ENCODE peak calls at places on chromosomes 6 and 20, in nine cellular contexts. F is activated CD4-positive, alpha-beta T cell treated with anti-CD3 and anti-CD28 coated beads, Interleukin-2, amount 50 U/mL, for 24 hours; G is B cell; K is anterior cingulate cortex; J is stimulated activated CD4-positive, alpha-beta T cell treated with anti-CD3 and anti-CD28 coated beads, Interleukin-4, amount 100 ng/mL, for 24 hours; D is activated T-cell treated with anti-CD3 and anti-CD28 coated beads, Interleukin-2, amount 50 U/mL, for 48 hours; V is SJSA1; P is choroid plexus epithelial cell; C is esophagus squamous epithelium. T is an unnamed sample.

GRCh38 chr6:57064809-57065208 is 18.3 kb downstream of the KIAA1586 start:
- DNase-seq in F (no peak), G (no peak), K (no peak), J (no peak), D (no peak), V (no peak), P (peak), C (no peak), T (no peak)

GRCh38 chr20:47300071-47300470 is 56.4 kb downstream of the ZMYND8 start:
- DNase-seq in F (no peak), G (no peak), K (no peak), J (no peak), D (no peak), V (no peak), P (peak), C (no peak), T (no peak)

GRCh38 chr6:142187209-142187608 is 40.1 kb downstream of the VTA1 start:
- DNase-seq in F (no peak), G (no peak), K (no peak), J (no peak), D (no peak), V (no peak), P (peak), C (no peak), T (no peak)

GRCh38 chr20:35791823-35792222 is 20.0 kb downstream of the PHF20 start:
- DNase-seq in F (no peak), G (no peak), K (no peak), J (no peak), D (no peak), V (no peak), P (peak), C (no peak), T (no peak)

GRCh38 chr6:85008311-85009015 is 244.1 kb upstream of the TBX18 start:
- DNase-seq in F (no peak), G (no peak), K (no peak), J (no peak), D (no peak), V (no peak), P (peak), C (no peak), T (no peak)

GRCh38 chr20:63124092-63124781 is 91.7 kb downstream of the YTHDF1 start:
- DNase-seq in F (no peak), G (no peak), K (no peak), J (no peak), D (no peak), V (no peak), P (no peak), C (no peak), T (no peak)

GRCh38 chr6:106056060-106056737 is 29.9 kb upstream of the PRDM1 start:
- DNase-seq in F (no peak), G (no peak), K (no peak), J (no peak), D (no peak), V (no peak), P (no peak), C (no peak), T (peak)

GRCh38 chr6:156080371-156080770 is 624.7 kb upstream of the NOX3 start:
- DNase-seq in F (no peak), G (no peak), K (no peak), J (no peak), D (no peak), V (no peak), P (no peak), C (no peak), T (no peak)

GRCh38 chr6:108942556-108943492 is 94.6 kb downstream of the ARMC2 start:
- DNase-seq in F (no peak), G (no peak), K (no peak), J (peak), D (no peak), V (no peak), P (no peak), C (no peak), T (no peak)

GRCh38 chr6:147022041-147022440 is 182.2 kb upstream of the STXBP5 start:
- DNase-seq in F (no peak), G (no peak), K (no peak), J (no peak), D (no peak), V (no peak), P (peak), C (no peak), T (no peak)

GRCh38 chr6:159116343-159116742 is 52.9 kb upstream of the FNDC1 start:
- DNase-seq in F (no peak), G (peak), K (no peak), J (no peak), D (peak), V (no peak), P (no peak), C (no peak), T (no peak)

GRCh38 chr6:28496099-28496779 is 19.4 kb downstream of the GPX6 start:
- DNase-seq in F (no peak), G (no peak), K (no peak), J (no peak), D (no peak), V (no peak), P (peak), C (no peak), T (no peak)

GRCh38 chr20:50027611-50028105 is 44.9 kb downstream of the SNAI1 start:
- DNase-seq in F (no peak), G (no peak), K (peak), J (no peak), D (no peak), V (peak), P (peak), C (no peak), T (no peak)

GRCh38 chr6:15183979-15184378 is 61.9 kb upstream of the JARID2 start:
- DNase-seq in F (peak), G (no peak), K (no peak), J (peak), D (peak), V (no peak), P (no peak), C (no peak), T (no peak)

GRCh38 chr6:168127384-168127868 is 48.4 kb upstream of the FRMD1 start:
- DNase-seq in F (no peak), G (no peak), K (no peak), J (peak), D (no peak), V (peak), P (no peak), C (no peak), T (no peak)

GRCh38 chr6:141552463-141552862 is 580.3 kb upstream of the GJE1 start:
- DNase-seq in F (no peak), G (no peak), K (no peak), J (no peak), D (no peak), V (no peak), P (peak), C (no peak), T (no peak)

GRCh38 chr6:1890071-1890470 is 280.4 kb downstream of the FOXC1 start:
- DNase-seq in F (no peak), G (no peak), K (no peak), J (peak), D (no peak), V (no peak), P (peak), C (no peak), T (no peak)

GRCh38 chr6:74891358-74891811 is 314.5 kb downstream of the COL12A1 start:
- DNase-seq in F (no peak), G (no peak), K (no peak), J (no peak), D (no peak), V (no peak), P (peak), C (no peak), T (no peak)

GRCh38 chr6:108165714-108166663 is at the start of gene NR2E1:
- DNase-seq in F (no peak), G (no peak), K (peak), J (no peak), D (peak), V (no peak), P (peak), C (no peak), T (peak)

GRCh38 chr6:43855247-43855646 is 85.2 kb downstream of the VEGFA start:
- DNase-seq in F (no peak), G (no peak), K (no peak), J (no peak), D (no peak), V (no peak), P (no peak), C (no peak), T (no peak)

GRCh38 chr6:42692151-42692911 is 30.1 kb downstream of the PRPH2 start:
- DNase-seq in F (no peak), G (no peak), K (peak), J (no peak), D (no peak), V (peak), P (peak), C (no peak), T (no peak)

GRCh38 chr20:18513208-18513607 is 5.5 kb downstream of the SEC23B start:
- DNase-seq in F (no peak), G (no peak), K (no peak), J (no peak), D (no peak), V (no peak), P (no peak), C (no peak), T (no peak)

GRCh38 chr20:10673176-10673830 is 496 bp downstream of the JAG1 start:
- DNase-seq in F (no peak), G (no peak), K (peak), J (no peak), D (peak), V (no peak), P (peak), C (no peak), T (peak)

GRCh38 chr6:106256201-106256968 is 69.2 kb downstream of the ATG5 start:
- DNase-seq in F (no peak), G (no peak), K (no peak), J (no peak), D (no peak), V (no peak), P (peak), C (no peak), T (no peak)

GRCh38 chr20:41509801-41510200 is 108.4 kb downstream of the CHD6 start:
- DNase-seq in F (no peak), G (no peak), K (no peak), J (no peak), D (no peak), V (no peak), P (peak), C (no peak), T (no peak)

GRCh38 chr20:44696315-44696714 is 18.9 kb upstream of the CCN5 start:
- DNase-seq in F (no peak), G (no peak), K (no peak), J (no peak), D (no peak), V (no peak), P (no peak), C (no peak), T (peak)

GRCh38 chr20:51710503-51710902 is 57.7 kb downstream of the ATP9A start:
- DNase-seq in F (no peak), G (no peak), K (no peak), J (no peak), D (no peak), V (no peak), P (peak), C (no peak), T (peak)

GRCh38 chr20:57908691-57909090 is 198.9 kb upstream of the PMEPA1 start:
- DNase-seq in F (no peak), G (no peak), K (no peak), J (no peak), D (no peak), V (no peak), P (no peak), C (no peak), T (no peak)

GRCh38 chr20:7272512-7272911 is 505.0 kb downstream of the BMP2 start:
- DNase-seq in F (no peak), G (no peak), K (no peak), J (no peak), D (no peak), V (no peak), P (peak), C (no peak), T (peak)

GRCh38 chr20:57474816-57475215 is 50.1 kb downstream of the CTCFL start:
- DNase-seq in F (no peak), G (no peak), K (no peak), J (no peak), D (no peak), V (no peak), P (no peak), C (no peak), T (no peak)

T was measured in GM23338.